ENCODE peak calls at places on chromosomes 5 and 9, in ten cellular contexts. K, H, L, Y, S, W, M, D, R and J are unnamed samples.

GRCh38 chr9:34370970-34371880 is 5.5 kb downstream of the MYORG start:
- DNase-seq in K (no peak), H (no peak), L (no peak), Y (no peak), S (no peak), W (no peak), M (no peak), D (no peak), R (no peak), J (no peak)

GRCh38 chr9:101235105-101235866 is 149.5 kb downstream of the BAAT start:
- DNase-seq in K (no peak), H (no peak), L (no peak), Y (peak; percentile 45), S (no peak), W (no peak), M (peak; percentile 13), D (no peak), R (no peak), J (peak; percentile 26)

GRCh38 chr9:99690573-99690972 is 131.1 kb upstream of the NR4A3 start:
- DNase-seq in K (no peak), H (peak; percentile 24), L (no peak), Y (no peak), S (no peak), W (no peak), M (no peak), D (no peak), R (no peak), J (no peak)

GRCh38 chr5:170638454-170639220 is 134.8 kb downstream of the KCNIP1 start:
- DNase-seq in K (no peak), H (peak; percentile 64), L (peak; percentile 73), Y (peak; percentile 79), S (peak; percentile 68), W (peak; percentile 78), M (peak; percentile 35), D (peak; percentile 64), R (no peak), J (peak; percentile 71)

GRCh38 chr9:75390951-75391350 is 302.6 kb downstream of the OSTF1 start:
- DNase-seq in K (no peak), H (no peak), L (no peak), Y (no peak), S (no peak), W (no peak), M (no peak), D (no peak), R (no peak), J (no peak)

GRCh38 chr9:36102742-36103495 is 33.6 kb upstream of the GLIPR2 start:
- DNase-seq in K (peak; percentile 82), H (peak; percentile 80), L (peak; percentile 91), Y (peak; percentile 80), S (peak; percentile 60), W (peak; percentile 96), M (peak; percentile 57), D (peak; percentile 92), R (peak; percentile 77), J (peak; percentile 67)

GRCh38 chr9:96524045-96524444 is 74.1 kb downstream of the HABP4 start:
- DNase-seq in K (no peak), H (no peak), L (no peak), Y (no peak), S (no peak), W (no peak), M (no peak), D (no peak), R (no peak), J (no peak)

GRCh38 chr9:104772707-104773106 is 8.8 kb downstream of the NIPSNAP3B start:
- DNase-seq in K (no peak), H (peak; percentile 49), L (no peak), Y (no peak), S (no peak), W (no peak), M (no peak), D (no peak), R (no peak), J (no peak)

GRCh38 chr5:127988149-127988755 is 95.3 kb upstream of the SLC12A2 start:
- DNase-seq in K (no peak), H (no peak), L (no peak), Y (peak; percentile 44), S (peak; percentile 96), W (no peak), M (peak; percentile 48), D (no peak), R (peak; percentile 88), J (peak; percentile 97)

GRCh38 chr5:122699226-122699625 is 75.7 kb upstream of the SNX2 start:
- DNase-seq in K (no peak), H (no peak), L (no peak), Y (peak; percentile 14), S (peak; percentile 26), W (no peak), M (no peak), D (no peak), R (no peak), J (no peak)

GRCh38 chr9:131676431-131676972 is 63.4 kb downstream of the RAPGEF1 start:
- DNase-seq in K (no peak), H (peak; percentile 32), L (no peak), Y (no peak), S (no peak), W (no peak), M (no peak), D (peak; percentile 73), R (no peak), J (no peak)

GRCh38 chr9:136460772-136461325 is 21.2 kb upstream of the INPP5E start:
- DNase-seq in K (no peak), H (no peak), L (no peak), Y (no peak), S (no peak), W (no peak), M (no peak), D (no peak), R (no peak), J (no peak)
- H3K36me3 ChIP-seq in K (peaks cover 12% of the 10 kb centered on the region), H (peaks cover 100% of the 10 kb centered on the region), L (no peaks in the 10 kb centered on the region), Y (peaks cover 6% of the 10 kb centered on the region), S (peaks cover 96% of the 10 kb centered on the region), W (peaks cover 25% of the 10 kb centered on the region), M (peaks cover 65% of the 10 kb centered on the region), D (peaks cover 81% of the 10 kb centered on the region), R (peaks cover 55% of the 10 kb centered on the region), J (peaks cover 23% of the 10 kb centered on the region)

GRCh38 chr5:6371079-6371810 is 7.1 kb downstream of the MED10 start:
- DNase-seq in K (peak; percentile 24), H (no peak), L (no peak), Y (no peak), S (no peak), W (no peak), M (no peak), D (no peak), R (no peak), J (no peak)

GRCh38 chr5:6365977-6366590 is 12.3 kb downstream of the MED10 start:
- DNase-seq in K (no peak), H (no peak), L (no peak), Y (no peak), S (no peak), W (no peak), M (no peak), D (no peak), R (no peak), J (no peak)

GRCh38 chr5:6372251-6373080 is 5.9 kb downstream of the MED10 start:
- DNase-seq in K (peak; percentile 42), H (no peak), L (no peak), Y (no peak), S (no peak), W (no peak), M (no peak), D (peak; percentile 5), R (no peak), J (no peak)

GRCh38 chr5:6373081-6373846 is 5.1 kb downstream of the MED10 start:
- DNase-seq in K (peak; percentile 32), H (no peak), L (no peak), Y (no peak), S (no peak), W (no peak), M (no peak), D (peak; percentile 6), R (no peak), J (no peak)

GRCh38 chr5:6370580-6370979 is 7.8 kb downstream of the MED10 start:
- DNase-seq in K (peak; percentile 31), H (no peak), L (no peak), Y (no peak), S (no peak), W (no peak), M (no peak), D (no peak), R (no peak), J (no peak)
- H3K36me3 ChIP-seq in K (peaks cover 2% of the 10 kb centered on the region), H (peaks cover 82% of the 10 kb centered on the region), L (no peaks in the 10 kb centered on the region), Y (peaks cover 5% of the 10 kb centered on the region), S (peaks cover 72% of the 10 kb centered on the region), W (peaks cover 6% of the 10 kb centered on the region), M (peaks cover 54% of the 10 kb centered on the region), D (peaks cover 55% of the 10 kb centered on the region), R (peaks cover 37% of the 10 kb centered on the region), J (peaks cover 72% of the 10 kb centered on the region)

GRCh38 chr9:135817951-135818717 is 89.2 kb downstream of the CAMSAP1 start:
- DNase-seq in K (no peak), H (no peak), L (no peak), Y (no peak), S (no peak), W (peak; percentile 42), M (no peak), D (no peak), R (no peak), J (no peak)
- H3K36me3 ChIP-seq in K (no peaks in the 10 kb centered on the region), H (peaks cover 98% of the 10 kb centered on the region), L (no peaks in the 10 kb centered on the region), Y (no peaks in the 10 kb centered on the region), S (peaks cover 40% of the 10 kb centered on the region), W (peaks cover 10% of the 10 kb centered on the region), M (peaks cover 49% of the 10 kb centered on the region), D (peaks cover 31% of the 10 kb centered on the region), R (peaks cover 22% of the 10 kb centered on the region), J (peaks cover 3% of the 10 kb centered on the region)

DNA sequence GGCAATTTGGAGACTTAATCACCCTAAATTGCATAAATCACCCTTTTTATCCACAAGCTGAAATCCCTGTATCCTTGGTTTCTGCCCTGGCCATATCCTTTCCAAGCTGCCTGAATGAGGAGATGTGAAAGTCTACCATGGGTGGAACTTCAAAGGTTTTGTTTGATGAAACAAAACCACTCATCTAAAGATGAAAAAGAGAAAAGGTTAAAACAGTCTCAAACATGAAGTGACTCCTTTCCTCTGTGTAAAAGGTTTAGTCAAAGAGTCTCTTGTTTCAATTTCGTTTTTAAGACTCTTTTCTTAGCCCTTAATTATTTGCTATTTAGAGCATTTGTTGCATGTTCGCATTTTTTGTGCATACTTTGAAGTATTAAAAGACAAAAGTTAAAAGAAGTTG is 11.2 kb downstream of the SLC45A2 start:
- DNase-seq in K (no peak), H (no peak), L (no peak), Y (no peak), S (no peak), W (no peak), M (no peak), D (no peak), R (no peak), J (no peak)
- H3K36me3 ChIP-seq in K (no peaks in the 10 kb centered on the region), H (no peaks in the 10 kb centered on the region), L (no peaks in the 10 kb centered on the region), Y (no peaks in the 10 kb centered on the region), S (no peaks in the 10 kb centered on the region), W (no peaks in the 10 kb centered on the region), M (no peaks in the 10 kb centered on the region), D (no peaks in the 10 kb centered on the region), R (no peaks in the 10 kb centered on the region), J (no peaks in the 10 kb centered on the region)